ENCODE peak calls at places on chromosomes 5 and 9, in four cellular contexts. O is body of pancreas, Z is psoas muscle, U is H1. Q is an unnamed sample.

GRCh38 chr9:121135642-121136041 is 60.9 kb downstream of the CNTRL start:
- DNase-seq in O (no peak), U (no peak), Z (no peak), Q (no peak)

GRCh38 chr5:10623305-10623910 is 59.5 kb downstream of the ANKRD33B start:
- DNase-seq in O (no peak), U (no peak), Z (no peak), Q (no peak)

GRCh38 chr9:99873531-99873930 is 32.9 kb upstream of the STX17 start:
- DNase-seq in Z (no peak), U (no peak), O (no peak), Q (no peak)

GRCh38 chr9:71678999-71679398 is 89.3 kb downstream of the CEMIP2 start:
- DNase-seq in U (no peak), O (no peak), Z (no peak), Q (no peak)

GRCh38 chr5:132364319-132364718 is 5.2 kb upstream of the SLC22A5 start:
- DNase-seq in Z (no peak), O (no peak), U (no peak), Q (no peak)

GRCh38 chr5:55570026-55570425 is 35.3 kb upstream of the PLPP1 start:
- DNase-seq in U (no peak), O (no peak), Z (no peak), Q (no peak)

GRCh38 chr9:112575107-112575506 is 88.5 kb downstream of the KIAA1958 start:
- DNase-seq in O (no peak), Z (no peak), U (no peak), Q (no peak)

GRCh38 chr5:64637144-64637543 is 53.2 kb upstream of the SHISAL2B start:
- DNase-seq in Z (no peak), O (no peak), U (no peak), Q (peak; percentile 4)

GRCh38 chr5:135212361-135213033 is 178.5 kb upstream of the PITX1 start:
- DNase-seq in Z (no peak), U (peak; percentile 39), O (no peak), Q (no peak)

GRCh38 chr9:34957492-34958410 is at the start of gene PHF24:
- DNase-seq in Z (peak; percentile 40), O (peak; percentile 31), U (peak; percentile 64), Q (no peak)

GRCh38 chr5:153402550-153402949 is 87.9 kb upstream of the GRIA1 start:
- DNase-seq in O (no peak), Z (no peak), U (no peak), Q (no peak)

GRCh38 chr5:137497396-137498290 is 1.5 kb downstream of the SPOCK1 start:
- DNase-seq in Z (no peak), U (peak; percentile 54), O (no peak), Q (no peak)

GRCh38 chr9:131094622-131095021 is 1.7 kb upstream of the AIF1L start:
- DNase-seq in O (no peak), Z (peak; percentile 73), U (no peak), Q (no peak)

GRCh38 chr9:130870491-130871381 is 25.9 kb downstream of the QRFP start:
- DNase-seq in U (no peak), O (no peak), Z (no peak), Q (peak; percentile 49)

GRCh38 chr5:72539726-72540125 is 32.5 kb upstream of the ZNF366 start:
- DNase-seq in Z (no peak), O (no peak), U (no peak), Q (no peak)

GRCh38 chr5:16992444-16992843 is 56.4 kb upstream of the MYO10 start:
- DNase-seq in O (no peak), U (no peak), Z (no peak), Q (no peak)

GRCh38 chr9:108844391-108844790 is 11.4 kb downstream of the ACTL7B start:
- DNase-seq in U (no peak), Z (no peak), O (no peak), Q (no peak)

GRCh38 chr9:97529363-97530076 is 28.1 kb downstream of the TMOD1 start:
- DNase-seq in U (no peak), O (no peak), Z (peak; percentile 66), Q (no peak)

GRCh38 chr9:138065287-138065686 is 187.7 kb downstream of the CACNA1B start:
- DNase-seq in Z (no peak), O (no peak), U (no peak), Q (no peak)

GRCh38 chr5:155850411-155850810 is 476.6 kb upstream of the SGCD start:
- DNase-seq in O (no peak), U (no peak), Z (no peak), Q (peak; percentile 93)

GRCh38 chr9:22645893-22646292 is 199.3 kb downstream of the DMRTA1 start:
- DNase-seq in U (no peak), O (no peak), Z (no peak), Q (no peak)

GRCh38 chr9:116238225-116238624 is 84.6 kb downstream of the PAPPA start:
- DNase-seq in O (no peak), U (no peak), Z (no peak), Q (no peak)

GRCh38 chr5:169629847-169630548 is 7.1 kb upstream of the DOCK2 start:
- DNase-seq in Z (no peak), U (no peak), O (no peak), Q (no peak)

GRCh38 chr5:91127682-91128081 is 255.4 kb downstream of the ARRDC3 start:
- DNase-seq in U (no peak), O (no peak), Z (no peak), Q (no peak)

GRCh38 chr5:126234563-126235195 is 188.5 kb upstream of the GRAMD2B start:
- DNase-seq in U (peak; percentile 54), O (no peak), Z (no peak), Q (peak; percentile 28)

GRCh38 chr5:9529513-9529912 is 16.4 kb downstream of the SEMA5A start:
- DNase-seq in Z (no peak), U (no peak), O (no peak), Q (no peak)

GRCh38 chr5:111367081-111367480 is 142.9 kb downstream of the CAMK4 start:
- DNase-seq in O (no peak), U (no peak), Z (no peak), Q (no peak)

GRCh38 chr5:134438641-134439621 is 27.2 kb upstream of the CDKN2AIPNL start:
- DNase-seq in U (no peak), Z (peak; percentile 89), O (peak; percentile 62), Q (no peak)

GRCh38 chr9:94783121-94783664 is 56.7 kb downstream of the AOPEP start:
- DNase-seq in O (peak; percentile 90), U (peak; percentile 63), Z (peak; percentile 95), Q (peak; percentile 94)

GRCh38 chr5:36611520-36612274 is 5.3 kb downstream of the SLC1A3 start:
- DNase-seq in O (no peak), Z (no peak), U (no peak), Q (no peak)

GRCh38 chr5:42157215-42157614 is 232.1 kb downstream of the FBXO4 start:
- DNase-seq in O (no peak), U (no peak), Z (no peak), Q (no peak)

GRCh38 chr5:14226554-14226953 is 83.4 kb downstream of the TRIO start:
- DNase-seq in Z (no peak), O (no peak), U (no peak), Q (no peak)

GRCh38 chr5:179230061-179230461 is 115.2 kb downstream of the ADAMTS2 start:
- DNase-seq in O (no peak), U (no peak), Z (no peak), Q (no peak)

DNA sequence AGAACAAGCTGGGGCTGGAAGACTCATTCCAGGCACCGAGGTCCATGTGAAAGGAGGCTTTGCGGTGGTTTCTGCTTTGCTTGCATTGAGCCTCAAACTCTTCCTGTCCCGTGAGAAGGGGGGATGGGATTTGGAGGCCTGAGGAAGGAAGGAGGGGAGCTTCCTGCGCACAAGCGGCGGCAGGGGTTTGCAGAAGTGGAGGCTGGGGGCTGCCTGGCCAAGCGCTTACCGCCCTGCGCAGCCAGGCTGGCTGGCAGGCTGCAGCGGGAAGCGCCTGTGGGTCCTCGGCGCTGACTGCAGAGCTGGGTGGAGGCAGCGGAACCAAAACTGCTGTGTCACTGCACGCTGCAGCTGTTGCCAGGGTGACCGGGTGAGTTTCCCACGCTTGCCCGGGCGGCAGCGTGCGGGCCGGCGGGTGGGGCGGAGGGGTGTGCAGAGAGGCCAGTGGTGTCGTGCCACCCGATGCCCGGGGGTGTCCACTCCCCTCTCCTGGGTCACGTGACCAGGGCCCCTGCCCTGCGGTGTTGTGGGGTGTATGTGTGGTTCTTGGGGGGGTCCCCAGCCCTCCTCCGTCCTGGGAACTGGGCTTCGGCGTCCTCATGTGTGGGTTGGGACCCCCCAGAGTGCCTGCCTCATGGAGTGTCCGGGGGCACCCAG is 81.0 kb downstream of the RXRA start:
- DNase-seq in U (no peak), O (peak; percentile 92), Z (peak; percentile 96), Q (peak; percentile 79)
- H3K4me1 ChIP-seq in U (peaks cover 7% of the 10 kb centered on the region), O (peaks cover 66% of the 10 kb centered on the region), Z (peaks cover 100% of the 10 kb centered on the region), Q (peaks cover 21% of the 10 kb centered on the region)

GRCh38 chr5:181207214-181207959 is 2.4 kb upstream of the TRIM7 start:
- DNase-seq in U (peak; percentile 97), Z (peak; percentile 74), O (peak; percentile 89), Q (peak; percentile 93)
- H3K27ac ChIP-seq in U (no peak overlapping the region), Z (peak overlapping the region; percentile 93), O (peak overlapping the region; percentile 69), Q (peak overlapping the region; percentile 55)

GRCh38 chr9:129359162-129359811 is 181.2 kb upstream of the IER5L start:
- DNase-seq in O (no peak), Z (no peak), U (no peak), Q (no peak)

GRCh38 chr9:129359871-129360536 is 181.9 kb upstream of the IER5L start:
- DNase-seq in Z (no peak), U (no peak), O (no peak), Q (peak; percentile 18)

GRCh38 chr9:129356871-129357772 is 179.1 kb upstream of the IER5L start:
- DNase-seq in Z (no peak), O (no peak), U (no peak), Q (no peak)

GRCh38 chr9:129357773-129358250 is 179.8 kb upstream of the IER5L start:
- DNase-seq in Z (no peak), U (no peak), O (no peak), Q (no peak)

DNA sequence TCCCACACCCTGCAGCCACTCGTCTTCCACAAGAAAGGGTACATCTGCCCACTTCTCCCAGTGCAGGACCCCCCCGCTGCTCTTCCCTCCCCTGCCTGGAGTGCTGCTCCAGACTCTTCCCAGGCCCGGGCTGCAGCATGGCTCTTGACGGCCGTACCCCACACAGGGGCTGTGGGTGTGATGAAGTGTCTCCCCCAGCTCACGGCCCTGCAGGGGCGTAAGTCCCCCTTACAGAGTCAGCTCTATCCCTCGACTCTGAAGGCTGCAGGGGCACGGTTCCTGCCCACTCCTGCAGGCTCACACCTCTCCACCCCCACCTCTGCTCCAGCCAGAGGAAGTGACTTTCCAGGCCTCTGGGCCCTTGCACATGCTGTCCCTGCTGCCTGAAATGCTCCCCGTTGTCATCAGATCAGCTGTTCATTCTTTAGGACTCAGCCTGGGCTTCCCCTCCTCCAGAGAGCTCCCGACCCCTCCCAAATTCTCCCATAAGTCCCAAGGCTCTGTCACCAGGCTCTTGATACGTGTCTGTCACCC is 180.6 kb upstream of the IER5L start:
- DNase-seq in Z (no peak), U (no peak), O (no peak), Q (no peak)
- H3K4me1 ChIP-seq in Z (no peaks in the 10 kb centered on the region), U (no peaks in the 10 kb centered on the region), O (peaks cover 7% of the 10 kb centered on the region), Q (no peaks in the 10 kb centered on the region)

DNA sequence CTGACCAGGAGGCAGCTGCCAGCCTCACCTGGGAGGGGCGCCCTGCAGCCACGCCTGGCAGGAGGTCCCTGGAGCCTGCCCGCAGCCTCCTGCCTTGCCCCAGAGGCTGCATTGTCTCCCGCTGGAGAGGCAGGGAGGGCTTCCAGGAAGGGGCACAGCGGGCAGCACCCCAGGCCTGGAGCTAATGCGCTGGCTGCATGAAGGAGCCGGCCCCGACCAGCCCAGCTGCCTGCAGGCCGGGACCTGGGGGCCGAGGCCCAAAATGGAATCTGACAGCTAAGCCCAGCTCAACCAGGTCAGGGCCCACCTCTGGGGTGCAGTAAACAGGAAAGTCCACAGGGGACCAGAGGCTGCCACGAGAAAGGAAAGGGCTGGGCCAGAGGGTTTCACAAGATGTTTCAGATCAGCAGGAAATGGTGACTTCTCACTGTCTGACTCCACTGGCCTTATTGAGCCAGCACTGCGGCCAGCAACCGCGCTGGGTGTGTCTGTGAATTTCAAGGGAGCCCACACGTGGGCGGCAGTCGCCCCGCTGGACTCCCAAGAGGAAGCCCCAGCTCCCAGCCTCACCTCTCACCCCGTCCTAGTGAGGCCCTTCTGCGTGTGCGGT is 18.6 kb upstream of the NOTCH1 start:
- DNase-seq in O (peak; percentile 33), U (no peak), Z (peak; percentile 81), Q (no peak)
- H3K27ac ChIP-seq in O (peak overlapping the region; percentile 58), U (no peak overlapping the region), Z (peak overlapping the region; percentile 66), Q (no peak overlapping the region)

Q was measured in SJCRH30.